ENCODE peak calls at places on chromosomes 7 and 10, in five cellular contexts. T, S, M, Q and C are unnamed samples.

GRCh38 chr10:35367107-35367859 is 31.0 kb downstream of the CCNY start:
- DNase-seq in M (no peak), Q (no peak), S (no peak), T (no peak), C (no peak)

GRCh38 chr7:107788662-107789061 is 14.4 kb downstream of the SLC26A3 start:
- DNase-seq in Q (no peak), T (no peak), S (no peak), M (no peak), C (no peak)

GRCh38 chr7:50761722-50762121 is 21.0 kb downstream of the GRB10 start:
- DNase-seq in M (no peak), Q (no peak), T (no peak), S (no peak), C (no peak)

GRCh38 chr10:85008493-85009181 is 680.2 kb downstream of the CCSER2 start:
- DNase-seq in Q (no peak), S (no peak), T (no peak), M (no peak), C (no peak)

GRCh38 chr7:1963575-1963974 is 269.2 kb downstream of the MAD1L1 start:
- DNase-seq in Q (no peak), T (no peak), S (no peak), M (no peak), C (no peak)

GRCh38 chr7:64630496-64630895 is 35.4 kb upstream of the ZNF107 start:
- DNase-seq in S (no peak), T (no peak), Q (peak; percentile 27), M (no peak), C (no peak)

GRCh38 chr10:108598831-108599230 is 1324.5 kb downstream of the XPNPEP1 start:
- DNase-seq in S (no peak), T (no peak), Q (no peak), M (no peak), C (no peak)

GRCh38 chr10:133025558-133026090 is 62.1 kb upstream of the ADGRA1 start:
- DNase-seq in Q (no peak), T (no peak), M (no peak), S (no peak), C (no peak)

GRCh38 chr10:124354411-124355382 is 64.0 kb downstream of the OAT start:
- DNase-seq in Q (peak; percentile 78), M (no peak), S (peak; percentile 58), T (peak; percentile 83), C (peak; percentile 60)

GRCh38 chr7:41147651-41148360 is 555.1 kb downstream of the INHBA start:
- DNase-seq in Q (no peak), M (no peak), T (no peak), S (no peak), C (no peak)

GRCh38 chr7:25726682-25727357 is 425.2 kb upstream of the NFE2L3 start:
- DNase-seq in T (no peak), S (no peak), Q (peak; percentile 40), M (no peak), C (no peak)

GRCh38 chr7:82665966-82666507 is 222.5 kb upstream of the CACNA2D1 start:
- DNase-seq in T (no peak), M (no peak), S (no peak), Q (no peak), C (no peak)

GRCh38 chr10:72981882-72982529 is 27.4 kb upstream of the PLA2G12B start:
- DNase-seq in Q (no peak), M (no peak), S (no peak), T (no peak), C (no peak)

GRCh38 chr7:65975814-65976445 is 6.1 kb downstream of the GUSB start:
- DNase-seq in Q (no peak), S (no peak), M (no peak), T (no peak), C (peak; percentile 19)

GRCh38 chr7:36261019-36261754 is 108.1 kb downstream of the EEPD1 start:
- DNase-seq in M (no peak), Q (no peak), S (no peak), T (no peak), C (no peak)

GRCh38 chr10:111756541-111757061 is 427.0 kb downstream of the GPAM start:
- DNase-seq in T (no peak), Q (peak; percentile 62), M (no peak), S (peak; percentile 39), C (peak; percentile 65)

GRCh38 chr10:14474656-14475055 is 143.9 kb upstream of the FRMD4A start:
- DNase-seq in S (no peak), T (no peak), M (no peak), Q (no peak), C (no peak)

GRCh38 chr7:143008007-143008901 is 18.7 kb downstream of the OR9A2 start:
- DNase-seq in M (peak; percentile 66), Q (peak; percentile 59), T (peak; percentile 31), S (peak; percentile 88), C (peak; percentile 73)

GRCh38 chr7:149692557-149692982 is 80.8 kb downstream of the ZNF467 start:
- DNase-seq in T (no peak), S (no peak), Q (no peak), M (no peak), C (no peak)

GRCh38 chr10:132538790-132539421 is 1.3 kb downstream of the INPP5A start:
- DNase-seq in M (no peak), S (no peak), Q (no peak), T (no peak), C (peak; percentile 64)

GRCh38 chr7:52413051-52413450 is 622.4 kb upstream of the POM121L12 start:
- DNase-seq in M (no peak), S (no peak), T (no peak), Q (no peak), C (no peak)

GRCh38 chr10:3199488-3199887 is 26.9 kb upstream of the PITRM1 start:
- DNase-seq in T (no peak), S (no peak), Q (no peak), M (no peak), C (no peak)

GRCh38 chr10:70967591-70968588 is 79.5 kb upstream of the PCBD1 start:
- DNase-seq in M (no peak), Q (no peak), S (no peak), T (no peak), C (no peak)

GRCh38 chr7:44313621-44314031 is 11.8 kb downstream of the CAMK2B start:
- DNase-seq in M (no peak), S (no peak), Q (peak; percentile 7), T (no peak), C (no peak)

GRCh38 chr10:105714728-105715127 is 1073.6 kb downstream of the SORCS3 start:
- DNase-seq in Q (no peak), S (no peak), M (no peak), T (no peak), C (no peak)

GRCh38 chr7:125355899-125356298 is 426.3 kb upstream of the POT1 start:
- DNase-seq in Q (no peak), S (no peak), M (no peak), T (no peak), C (no peak)

GRCh38 chr10:61051356-61051755 is 107.4 kb upstream of the RHOBTB1 start:
- DNase-seq in Q (no peak), M (no peak), S (no peak), T (no peak), C (no peak)

GRCh38 chr10:63064706-63065105 is 68.4 kb upstream of the NRBF2 start:
- DNase-seq in T (no peak), Q (no peak), S (no peak), M (no peak), C (no peak)

GRCh38 chr7:27190284-27190748 is 5.3 kb upstream of the HOXA11 start:
- DNase-seq in S (peak; percentile 34), T (no peak), M (no peak), Q (no peak), C (peak; percentile 10)

GRCh38 chr10:3057946-3058345 is 9.4 kb upstream of the PFKP start:
- DNase-seq in Q (no peak), S (no peak), T (no peak), M (no peak), C (no peak)

GRCh38 chr10:55897436-55897835 is 463.6 kb downstream of the ZWINT start:
- DNase-seq in Q (no peak), M (no peak), S (no peak), T (no peak), C (no peak)

GRCh38 chr7:36784991-36785940 is 61.0 kb upstream of the AOAH start:
- DNase-seq in Q (no peak), T (no peak), M (peak; percentile 62), S (no peak), C (peak; percentile 77)

GRCh38 chr10:46272863-46273415 is 13.9 kb upstream of the ANTXRL start:
- DNase-seq in T (no peak), S (peak; percentile 31), M (no peak), Q (no peak), C (no peak)

GRCh38 chr10:48470893-48471805 is 133.7 kb downstream of the ARHGAP22 start:
- DNase-seq in T (no peak), M (no peak), S (peak; percentile 24), Q (peak; percentile 36), C (no peak)

GRCh38 chr7:157849726-157850125 is 512.9 kb downstream of the DNAJB6 start:
- DNase-seq in M (no peak), Q (no peak), S (no peak), T (no peak), C (no peak)